ENCODE peak calls at places on chromosome 7, in five cellular contexts. J is GM23248, U is right cardiac atrium, K is heart right ventricle, Y is tibial nerve. I is an unnamed sample.

GRCh38 chr7:49980414-49980813 is 112.6 kb downstream of the ZPBP start:
- DNase-seq in Y (no peak), U (no peak), J (no peak), K (no peak), I (peak)

GRCh38 chr7:158407581-158408331 is 179.9 kb downstream of the PTPRN2 start:
- DNase-seq in Y (peak), U (no peak), J (peak), K (no peak), I (peak)

GRCh38 chr7:1947586-1948217 is 277.6 kb downstream of the ELFN1 start:
- DNase-seq in Y (no peak), K (no peak), J (no peak), U (peak), I (no peak)

GRCh38 chr7:131819891-131820290 is 263.5 kb upstream of the PODXL start:
- DNase-seq in U (no peak), K (no peak), Y (no peak), J (no peak), I (peak)

GRCh38 chr7:21023841-21024502 is 237.3 kb upstream of the SP8 start:
- DNase-seq in J (no peak), Y (no peak), U (no peak), K (no peak), I (peak)

GRCh38 chr7:79936281-79936983 is 198.2 kb upstream of the GNAI1 start:
- DNase-seq in Y (no peak), J (no peak), K (no peak), U (no peak), I (no peak)

GRCh38 chr7:123209786-123210185 is 10.0 kb upstream of the SLC13A1 start:
- DNase-seq in U (no peak), Y (no peak), K (no peak), J (no peak), I (peak)

GRCh38 chr7:142380064-142380463 is 122.2 kb upstream of the PRSS58 start:
- DNase-seq in J (no peak), U (no peak), K (no peak), Y (no peak), I (peak)

GRCh38 chr7:141014091-141014490 is 661 bp downstream of the MRPS33 start:
- DNase-seq in U (no peak), Y (no peak), J (peak), K (no peak), I (no peak)

GRCh38 chr7:25852249-25852994 is 299.6 kb upstream of the NFE2L3 start:
- DNase-seq in U (peak), K (no peak), Y (no peak), J (peak), I (peak)

GRCh38 chr7:135899458-135899857 is 77.7 kb downstream of the MTPN start:
- DNase-seq in J (no peak), K (no peak), Y (no peak), U (no peak), I (no peak)

DNA sequence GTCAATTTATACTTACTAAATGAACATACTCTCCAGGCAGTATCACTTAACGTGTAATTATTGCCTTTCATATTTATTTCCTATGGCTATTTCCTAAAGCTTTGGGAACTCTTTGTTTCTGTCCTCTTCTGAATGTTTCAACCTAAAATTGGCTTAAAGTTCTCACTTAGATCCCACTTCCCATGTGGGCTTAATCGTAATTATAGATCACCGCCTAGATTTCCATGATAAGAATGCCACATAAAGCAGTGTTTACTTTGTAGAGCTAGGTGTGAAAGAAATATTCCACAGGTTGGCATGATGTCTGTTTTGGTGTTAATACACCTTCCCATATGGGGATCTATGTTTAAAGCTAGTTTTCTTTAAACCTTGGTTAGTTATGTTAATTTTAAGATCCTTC is 1.5 kb downstream of the HDAC9 start:
- DNase-seq in Y (no peak), K (no peak), J (no peak), U (no peak), I (no peak)
- H3K27ac ChIP-seq in Y (peak), K (no peak), J (no peak), U (no peak), I (no peak)

DNA sequence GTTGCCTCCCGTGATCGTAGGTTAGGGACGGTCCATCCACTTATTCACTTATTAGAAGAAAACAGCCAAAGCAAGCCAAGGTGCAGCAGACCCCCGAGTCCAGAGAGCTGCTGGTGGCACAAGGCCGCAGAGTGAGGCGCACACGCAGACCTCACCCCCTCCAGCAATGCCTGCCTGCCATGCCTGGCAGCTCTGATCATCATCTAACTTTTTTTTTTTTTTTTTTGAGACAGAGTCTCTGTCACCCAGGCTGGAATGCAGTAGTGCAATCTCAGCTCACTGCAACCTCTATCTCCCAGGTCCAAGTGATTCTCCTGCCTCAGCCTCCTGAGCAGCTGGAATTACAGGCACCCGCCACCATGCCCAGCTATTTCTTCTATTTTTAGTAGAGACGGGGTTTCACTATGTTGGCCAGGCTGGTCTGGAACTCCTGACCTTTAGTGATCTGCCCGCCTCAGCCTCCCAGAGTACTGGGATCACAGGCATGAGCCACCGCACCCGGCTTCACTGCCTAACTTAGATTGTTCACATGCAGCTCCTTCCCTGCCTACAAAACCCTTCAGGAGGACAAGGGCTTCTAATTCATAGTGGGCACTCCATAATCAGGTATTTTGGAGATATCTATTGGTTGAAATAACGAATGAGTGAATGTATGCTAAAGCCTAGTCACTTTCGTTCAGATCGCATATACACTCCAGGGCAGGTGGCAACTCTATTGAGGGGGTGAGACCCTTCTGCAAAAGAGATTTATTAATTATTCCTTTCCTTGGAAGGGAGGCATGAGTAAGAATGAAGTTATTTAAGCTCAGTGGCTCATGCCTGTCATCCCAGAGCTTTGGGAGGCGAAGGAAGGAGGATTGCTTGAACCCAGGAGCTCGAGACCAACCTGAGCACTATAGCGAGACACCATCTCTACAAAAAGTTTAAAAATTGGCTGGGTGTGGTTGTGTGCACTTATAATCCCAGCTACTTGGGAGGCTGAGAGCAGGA is 15.9 kb downstream of the TRIM56 start:
- DNase-seq in K (no peak), U (no peak), J (no peak), Y (no peak), I (peak)
- H3K27ac ChIP-seq in K (no peak), U (no peak), J (peak), Y (peak), I (peak)

GRCh38 chr7:134442441-134443220 is 16.3 kb downstream of the AKR1B1 start:
- DNase-seq in K (no peak), U (no peak), J (no peak), Y (no peak), I (no peak)

GRCh38 chr7:134441264-134441663 is 17.6 kb downstream of the AKR1B1 start:
- DNase-seq in J (no peak), K (no peak), U (no peak), Y (no peak), I (no peak)

GRCh38 chr7:134444198-134444960 is 14.5 kb downstream of the AKR1B1 start:
- DNase-seq in J (no peak), K (peak), U (peak), Y (no peak), I (no peak)

GRCh38 chr7:134444961-134445315 is 14.0 kb downstream of the AKR1B1 start:
- DNase-seq in U (no peak), J (no peak), K (no peak), Y (no peak), I (no peak)

GRCh38 chr7:134443396-134444070 is 15.4 kb downstream of the AKR1B1 start:
- DNase-seq in J (no peak), K (no peak), U (no peak), Y (no peak), I (no peak)
- H3K27ac ChIP-seq in J (no peak), K (peak), U (no peak), Y (peak), I (no peak)

GRCh38 chr7:149460493-149461330 is at the start of gene ZNF777:
- DNase-seq in J (peak), Y (peak), K (peak), U (peak), I (peak)
- H3K27ac ChIP-seq in J (peak), Y (peak), K (peak), U (peak), I (no peak)

GRCh38 chr7:91949221-91950009 is 8.8 kb downstream of the AKAP9 start:
- DNase-seq in J (no peak), U (no peak), K (no peak), Y (no peak), I (peak)
- H3K27ac ChIP-seq in J (no peak), U (no peak), K (no peak), Y (peak), I (no peak)